ENCODE peak calls at places on chromosome 18, in eight cellular contexts. One of them, this sample, is unnamed. For H3K4me1, the result is how much of the 10 kb centered on the place peaks cover.

GRCh38 chr18:54191352-54191751 is 33.1 kb downstream of the MBD2 start:
- DNase-seq in tibial nerve: no peak
- DNase-seq in CD8-positive, alpha-beta T cell: no peak
- DNase-seq in GM12878: no peak
- DNase-seq in suprapubic skin: no peak
- DNase-seq in naive thymus-derived CD4-positive, alpha-beta T cell: no peak
- DNase-seq in psoas muscle: no peak
- DNase-seq in A549: no peak
- DNase-seq in this sample: no peak

GRCh38 chr18:6132751-6133368 is 237.5 kb upstream of the TMEM200C start:
- DNase-seq in tibial nerve: no peak
- DNase-seq in CD8-positive, alpha-beta T cell: no peak
- DNase-seq in suprapubic skin: no peak
- DNase-seq in naive thymus-derived CD4-positive, alpha-beta T cell: no peak
- DNase-seq in psoas muscle: no peak
- DNase-seq in A549: no peak
- DNase-seq in GM12878: no peak
- DNase-seq in this sample: no peak

GRCh38 chr18:32040936-32041335 is 22.3 kb downstream of the RNF125 start:
- DNase-seq in psoas muscle: no peak
- DNase-seq in naive thymus-derived CD4-positive, alpha-beta T cell: peak
- DNase-seq in A549: no peak
- DNase-seq in CD8-positive, alpha-beta T cell: peak
- DNase-seq in tibial nerve: no peak
- DNase-seq in suprapubic skin: no peak
- DNase-seq in GM12878: no peak
- DNase-seq in this sample: peak

GRCh38 chr18:54742654-54743053 is 85.6 kb upstream of the RAB27B start:
- DNase-seq in naive thymus-derived CD4-positive, alpha-beta T cell: no peak
- DNase-seq in suprapubic skin: peak
- DNase-seq in tibial nerve: peak
- DNase-seq in psoas muscle: no peak
- DNase-seq in CD8-positive, alpha-beta T cell: no peak
- DNase-seq in GM12878: no peak
- DNase-seq in A549: no peak
- DNase-seq in this sample: no peak

GRCh38 chr18:76348267-76349066 is 146.6 kb downstream of the ZNF516 start:
- DNase-seq in tibial nerve: no peak
- DNase-seq in naive thymus-derived CD4-positive, alpha-beta T cell: no peak
- DNase-seq in suprapubic skin: no peak
- DNase-seq in A549: no peak
- DNase-seq in CD8-positive, alpha-beta T cell: no peak
- DNase-seq in psoas muscle: no peak
- DNase-seq in GM12878: no peak
- DNase-seq in this sample: no peak

GRCh38 chr18:13447621-13448020 is 229.1 kb downstream of the LDLRAD4 start:
- DNase-seq in psoas muscle: peak
- DNase-seq in tibial nerve: no peak
- DNase-seq in suprapubic skin: peak
- DNase-seq in GM12878: no peak
- DNase-seq in naive thymus-derived CD4-positive, alpha-beta T cell: no peak
- DNase-seq in A549: peak
- DNase-seq in CD8-positive, alpha-beta T cell: no peak
- DNase-seq in this sample: no peak

GRCh38 chr18:31233550-31234306 is 71.1 kb upstream of the DSC1 start:
- DNase-seq in naive thymus-derived CD4-positive, alpha-beta T cell: no peak
- DNase-seq in CD8-positive, alpha-beta T cell: no peak
- DNase-seq in GM12878: no peak
- DNase-seq in suprapubic skin: no peak
- DNase-seq in A549: no peak
- DNase-seq in tibial nerve: no peak
- DNase-seq in psoas muscle: no peak
- DNase-seq in this sample: no peak

GRCh38 chr18:36468161-36468560 is 170.6 kb downstream of the FHOD3 start:
- DNase-seq in psoas muscle: no peak
- DNase-seq in suprapubic skin: no peak
- DNase-seq in naive thymus-derived CD4-positive, alpha-beta T cell: no peak
- DNase-seq in A549: no peak
- DNase-seq in tibial nerve: no peak
- DNase-seq in CD8-positive, alpha-beta T cell: no peak
- DNase-seq in GM12878: no peak
- DNase-seq in this sample: no peak

GRCh38 chr18:46856975-46857374 is 60.3 kb downstream of the PIAS2 start:
- DNase-seq in psoas muscle: no peak
- DNase-seq in suprapubic skin: no peak
- DNase-seq in A549: no peak
- DNase-seq in CD8-positive, alpha-beta T cell: no peak
- DNase-seq in GM12878: no peak
- DNase-seq in naive thymus-derived CD4-positive, alpha-beta T cell: no peak
- DNase-seq in tibial nerve: no peak
- DNase-seq in this sample: no peak

GRCh38 chr18:25310045-25310444 is 41.9 kb downstream of the ZNF521 start:
- DNase-seq in naive thymus-derived CD4-positive, alpha-beta T cell: no peak
- DNase-seq in CD8-positive, alpha-beta T cell: no peak
- DNase-seq in A549: no peak
- DNase-seq in psoas muscle: no peak
- DNase-seq in GM12878: no peak
- DNase-seq in suprapubic skin: no peak
- DNase-seq in tibial nerve: no peak
- DNase-seq in this sample: peak

GRCh38 chr18:36890598-36890997 is 61.7 kb downstream of the KIAA1328 start:
- DNase-seq in suprapubic skin: no peak
- DNase-seq in A549: no peak
- DNase-seq in GM12878: no peak
- DNase-seq in CD8-positive, alpha-beta T cell: no peak
- DNase-seq in tibial nerve: no peak
- DNase-seq in naive thymus-derived CD4-positive, alpha-beta T cell: no peak
- DNase-seq in psoas muscle: no peak
- DNase-seq in this sample: no peak

GRCh38 chr18:8800041-8800441 is 94.7 kb downstream of the MTCL1 start:
- DNase-seq in suprapubic skin: no peak
- DNase-seq in CD8-positive, alpha-beta T cell: no peak
- DNase-seq in A549: no peak
- DNase-seq in GM12878: no peak
- DNase-seq in naive thymus-derived CD4-positive, alpha-beta T cell: no peak
- DNase-seq in tibial nerve: no peak
- DNase-seq in psoas muscle: peak
- DNase-seq in this sample: no peak

GRCh38 chr18:28127763-28128737 is 48.9 kb downstream of the CDH2 start:
- DNase-seq in CD8-positive, alpha-beta T cell: no peak
- DNase-seq in naive thymus-derived CD4-positive, alpha-beta T cell: no peak
- DNase-seq in A549: no peak
- DNase-seq in tibial nerve: no peak
- DNase-seq in GM12878: no peak
- DNase-seq in suprapubic skin: no peak
- DNase-seq in psoas muscle: no peak
- DNase-seq in this sample: no peak

GRCh38 chr18:74928194-74928968 is 280.6 kb downstream of the PTGR3 start:
- DNase-seq in CD8-positive, alpha-beta T cell: no peak
- DNase-seq in suprapubic skin: no peak
- DNase-seq in GM12878: no peak
- DNase-seq in tibial nerve: no peak
- DNase-seq in A549: no peak
- DNase-seq in naive thymus-derived CD4-positive, alpha-beta T cell: no peak
- DNase-seq in psoas muscle: no peak
- DNase-seq in this sample: no peak

DNA sequence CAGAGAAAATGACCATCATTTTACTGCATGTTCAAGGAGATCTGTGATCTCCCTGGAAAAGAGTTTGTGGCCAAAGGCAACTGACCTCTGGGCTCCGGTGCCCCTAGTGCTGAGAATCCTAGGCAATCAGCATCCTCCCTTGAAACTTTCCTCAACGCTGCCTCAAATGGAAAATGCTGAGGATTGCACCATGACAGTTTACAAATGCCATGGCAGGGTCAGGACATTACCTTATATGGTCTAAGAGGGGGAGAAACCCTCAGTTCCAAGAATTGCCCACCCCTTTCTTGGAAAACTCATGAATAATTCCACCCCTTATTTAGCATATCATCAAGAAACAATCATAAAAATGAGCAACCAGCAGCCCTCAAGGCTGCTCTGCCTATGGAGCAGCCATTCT is 48.3 kb downstream of the ALPK2 start:
- DNase-seq in tibial nerve: no peak
- DNase-seq in A549: no peak
- DNase-seq in CD8-positive, alpha-beta T cell: no peak
- DNase-seq in psoas muscle: no peak
- DNase-seq in suprapubic skin: no peak
- DNase-seq in naive thymus-derived CD4-positive, alpha-beta T cell: no peak
- DNase-seq in GM12878: no peak
- DNase-seq in this sample: no peak
- H3K4me1 ChIP-seq in tibial nerve: under half
- H3K4me1 ChIP-seq in A549: half or more
- H3K4me1 ChIP-seq in CD8-positive, alpha-beta T cell: under half
- H3K4me1 ChIP-seq in psoas muscle: under half
- H3K4me1 ChIP-seq in suprapubic skin: under half
- H3K4me1 ChIP-seq in naive thymus-derived CD4-positive, alpha-beta T cell: under half
- H3K4me1 ChIP-seq in GM12878: under half
- H3K4me1 ChIP-seq in this sample: under half

DNA sequence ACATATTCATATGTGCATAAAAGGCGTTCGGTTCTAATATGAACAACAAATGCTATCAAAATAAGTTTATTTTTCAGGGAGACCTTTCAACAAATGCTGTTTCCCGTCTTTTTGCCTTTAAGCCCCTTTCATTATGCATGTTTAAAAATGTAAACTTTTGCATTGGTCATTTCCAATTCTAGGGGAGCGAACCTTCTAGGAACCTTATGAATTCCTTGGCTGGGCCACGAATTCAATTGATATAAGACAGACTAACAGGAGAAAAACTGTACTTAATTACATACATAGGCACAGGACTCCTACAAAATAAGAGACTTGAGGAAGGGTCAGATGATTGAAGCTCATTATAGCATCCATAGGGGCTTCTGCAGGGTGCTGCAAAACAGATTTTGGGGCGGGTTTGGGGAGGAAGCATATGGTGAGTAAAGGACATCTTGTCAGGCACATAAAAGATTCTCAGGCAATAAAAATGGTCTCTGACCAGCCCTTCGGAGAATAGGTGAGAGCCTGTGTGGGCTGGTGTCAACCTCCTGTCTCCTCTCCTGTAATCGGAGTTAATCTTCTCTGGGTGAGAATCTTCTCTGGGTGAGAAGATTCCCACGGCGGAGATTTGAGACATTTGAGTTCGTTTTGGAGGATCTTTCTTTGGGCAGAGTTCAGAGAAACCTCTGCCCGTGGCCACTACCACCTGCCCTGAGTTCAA is 1.7 kb downstream of the TNFRSF11A start:
- DNase-seq in A549: no peak
- DNase-seq in suprapubic skin: no peak
- DNase-seq in psoas muscle: no peak
- DNase-seq in tibial nerve: no peak
- DNase-seq in naive thymus-derived CD4-positive, alpha-beta T cell: no peak
- DNase-seq in CD8-positive, alpha-beta T cell: no peak
- DNase-seq in GM12878: no peak
- DNase-seq in this sample: no peak
- H3K4me3 ChIP-seq in A549: no peak
- H3K4me3 ChIP-seq in suprapubic skin: peak
- H3K4me3 ChIP-seq in psoas muscle: peak
- H3K4me3 ChIP-seq in tibial nerve: no peak
- H3K4me3 ChIP-seq in naive thymus-derived CD4-positive, alpha-beta T cell: no peak
- H3K4me3 ChIP-seq in CD8-positive, alpha-beta T cell: no peak
- H3K4me3 ChIP-seq in GM12878: no peak
- H3K4me3 ChIP-seq in this sample: peak

DNA sequence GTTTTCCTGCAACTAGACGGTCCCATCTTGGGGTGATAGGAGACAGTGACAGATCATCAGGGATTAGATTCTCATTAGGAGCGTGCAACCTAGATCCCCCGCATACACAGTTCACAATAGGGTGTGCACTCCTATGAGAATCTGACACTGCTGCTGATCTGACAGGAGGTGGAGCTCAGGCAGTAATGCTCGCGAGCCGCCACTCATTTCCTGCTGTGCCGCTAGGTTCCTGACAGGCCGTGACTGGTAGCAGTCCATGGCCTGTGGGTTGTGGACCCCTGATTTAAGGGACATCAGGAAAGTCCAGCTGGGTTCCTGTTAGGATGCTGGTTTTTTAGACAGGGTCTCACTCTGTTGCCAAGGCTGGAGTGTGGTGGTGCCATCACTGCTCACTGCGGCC is 48.7 kb downstream of the PTPRM start:
- DNase-seq in tibial nerve: no peak
- DNase-seq in suprapubic skin: no peak
- DNase-seq in GM12878: no peak
- DNase-seq in naive thymus-derived CD4-positive, alpha-beta T cell: no peak
- DNase-seq in CD8-positive, alpha-beta T cell: no peak
- DNase-seq in A549: no peak
- DNase-seq in psoas muscle: no peak
- DNase-seq in this sample: no peak
- H3K4me1 ChIP-seq in tibial nerve: under half
- H3K4me1 ChIP-seq in suprapubic skin: under half
- H3K4me1 ChIP-seq in GM12878: under half
- H3K4me1 ChIP-seq in naive thymus-derived CD4-positive, alpha-beta T cell: under half
- H3K4me1 ChIP-seq in CD8-positive, alpha-beta T cell: under half
- H3K4me1 ChIP-seq in A549: under half
- H3K4me1 ChIP-seq in psoas muscle: under half
- H3K4me1 ChIP-seq in this sample: under half

GRCh38 chr18:49412673-49413072 is 47.8 kb downstream of the DYM start:
- DNase-seq in A549: no peak
- DNase-seq in tibial nerve: no peak
- DNase-seq in GM12878: no peak
- DNase-seq in CD8-positive, alpha-beta T cell: no peak
- DNase-seq in suprapubic skin: no peak
- DNase-seq in psoas muscle: no peak
- DNase-seq in naive thymus-derived CD4-positive, alpha-beta T cell: no peak
- DNase-seq in this sample: no peak
- H3K4me3 ChIP-seq in A549: no peak
- H3K4me3 ChIP-seq in tibial nerve: no peak
- H3K4me3 ChIP-seq in GM12878: no peak
- H3K4me3 ChIP-seq in CD8-positive, alpha-beta T cell: no peak
- H3K4me3 ChIP-seq in suprapubic skin: no peak
- H3K4me3 ChIP-seq in psoas muscle: no peak
- H3K4me3 ChIP-seq in naive thymus-derived CD4-positive, alpha-beta T cell: no peak
- H3K4me3 ChIP-seq in this sample: peak

DNA sequence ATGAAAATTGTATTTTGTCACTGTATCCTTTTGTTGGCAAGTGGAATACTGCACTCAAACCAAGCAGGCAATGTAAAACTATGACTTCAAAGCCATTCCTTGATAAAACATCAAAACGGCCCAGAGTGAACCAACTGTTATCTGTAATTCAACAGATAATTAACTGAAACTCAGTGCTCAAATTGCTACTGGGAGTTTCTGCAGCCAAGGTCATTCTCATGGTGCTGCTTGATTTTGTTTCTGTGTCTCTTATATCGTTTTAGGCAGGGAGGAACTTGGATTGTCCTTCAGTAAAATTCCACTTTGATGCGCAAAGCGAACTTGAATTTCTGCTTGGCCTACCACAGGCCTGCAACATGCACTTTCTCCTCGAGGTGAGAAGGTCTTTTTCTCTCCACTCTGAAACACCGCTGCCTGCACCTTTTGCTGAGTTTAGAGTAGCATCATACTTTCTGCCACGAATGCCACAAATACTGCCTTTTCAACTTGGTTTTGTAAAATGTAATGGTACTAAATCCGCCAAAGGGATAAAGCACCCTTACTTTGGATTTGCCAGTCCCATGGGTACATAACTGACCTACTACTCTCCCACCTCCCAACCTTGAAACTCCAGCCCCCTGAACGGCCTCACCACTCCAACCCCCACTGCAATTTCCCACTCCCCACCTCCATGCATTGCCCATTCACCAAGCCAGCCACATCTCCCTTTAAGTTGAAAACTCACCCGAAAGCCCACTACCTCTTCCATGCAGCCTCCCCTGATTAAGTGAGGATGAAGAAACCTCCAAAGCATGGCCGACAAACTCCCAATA is 204.7 kb downstream of the TGIF1 start:
- DNase-seq in suprapubic skin: no peak
- DNase-seq in psoas muscle: no peak
- DNase-seq in naive thymus-derived CD4-positive, alpha-beta T cell: no peak
- DNase-seq in CD8-positive, alpha-beta T cell: no peak
- DNase-seq in GM12878: no peak
- DNase-seq in A549: no peak
- DNase-seq in tibial nerve: no peak
- DNase-seq in this sample: no peak
- H3K4me1 ChIP-seq in suprapubic skin: under half
- H3K4me1 ChIP-seq in psoas muscle: under half
- H3K4me1 ChIP-seq in naive thymus-derived CD4-positive, alpha-beta T cell: under half
- H3K4me1 ChIP-seq in CD8-positive, alpha-beta T cell: under half
- H3K4me1 ChIP-seq in GM12878: under half
- H3K4me1 ChIP-seq in A549: under half
- H3K4me1 ChIP-seq in tibial nerve: under half
- H3K4me1 ChIP-seq in this sample: under half